ENCODE peak calls at places on chromosome 12, in five cellular contexts. M, T, C, A and E are unnamed samples. For H3K4me1, the result is how much of the 10 kb centered on the place peaks cover.

GRCh38 chr12:52260351-52261210 is 13.9 kb upstream of the KRT86 start:
- DNase-seq in M (no peak), T (no peak), C (peak), A (peak), E (no peak)

GRCh38 chr12:12070674-12071661 is at the start of gene BCL2L14:
- DNase-seq in M (no peak), T (no peak), C (no peak), A (no peak), E (peak)

GRCh38 chr12:86710110-86710509 is 453.9 kb upstream of the MGAT4C start:
- DNase-seq in M (no peak), T (no peak), C (peak), A (no peak), E (no peak)

GRCh38 chr12:61780435-61780834 is 479.8 kb upstream of the USP15 start:
- DNase-seq in M (no peak), T (no peak), C (no peak), A (no peak), E (no peak)

GRCh38 chr12:107322063-107322462 is 228.7 kb upstream of the CRY1 start:
- DNase-seq in M (no peak), T (no peak), C (no peak), A (no peak), E (no peak)

GRCh38 chr12:3000548-3001275 is 41.5 kb downstream of the TEAD4 start:
- DNase-seq in M (no peak), T (no peak), C (no peak), A (peak), E (no peak)

GRCh38 chr12:95218852-95219171 is 1.2 kb downstream of the VEZT start:
- DNase-seq in M (no peak), T (no peak), C (no peak), A (peak), E (no peak)

GRCh38 chr12:130689408-130690405 is 26.4 kb downstream of the RIMBP2 start:
- DNase-seq in M (no peak), T (no peak), C (no peak), A (no peak), E (no peak)

GRCh38 chr12:62190921-62191746 is 69.1 kb upstream of the USP15 start:
- DNase-seq in M (no peak), T (peak), C (peak), A (no peak), E (peak)

GRCh38 chr12:71848212-71848611 is 8.7 kb downstream of the TBC1D15 start:
- DNase-seq in M (no peak), T (no peak), C (no peak), A (no peak), E (no peak)

GRCh38 chr12:20272801-20273200 is 95.5 kb upstream of the PDE3A start:
- DNase-seq in M (no peak), T (no peak), C (no peak), A (no peak), E (no peak)

GRCh38 chr12:42130670-42131402 is 13.8 kb downstream of the GXYLT1 start:
- DNase-seq in M (no peak), T (peak), C (peak), A (no peak), E (no peak)

GRCh38 chr12:119902084-119902509 is 25.0 kb upstream of the CIT start:
- DNase-seq in M (peak), T (peak), C (peak), A (peak), E (peak)

GRCh38 chr12:55818140-55818728 is 393 bp downstream of the ORMDL2 start:
- DNase-seq in M (no peak), T (no peak), C (no peak), A (peak), E (no peak)

GRCh38 chr12:94516985-94517384 is 57.3 kb upstream of the CEP83 start:
- DNase-seq in M (no peak), T (no peak), C (peak), A (peak), E (no peak)

GRCh38 chr12:89370850-89371249 is 18.5 kb upstream of the DUSP6 start:
- DNase-seq in M (no peak), T (no peak), C (peak), A (peak), E (no peak)

GRCh38 chr12:10753066-10753465 is 29.9 kb upstream of the YBX3 start:
- DNase-seq in M (no peak), T (no peak), C (peak), A (no peak), E (no peak)

GRCh38 chr12:112992541-112993398 is 14.5 kb downstream of the OAS2 start:
- DNase-seq in M (peak), T (peak), C (peak), A (peak), E (peak)

GRCh38 chr12:51318846-51319570 is 5.0 kb downstream of the BIN2 start:
- DNase-seq in M (no peak), T (no peak), C (no peak), A (no peak), E (peak)

GRCh38 chr12:78712834-78713455 is 151.6 kb upstream of the SYT1 start:
- DNase-seq in M (no peak), T (no peak), C (no peak), A (no peak), E (no peak)

GRCh38 chr12:97748298-97748697 is 285.7 kb downstream of the RMST start:
- DNase-seq in M (no peak), T (no peak), C (no peak), A (no peak), E (no peak)

GRCh38 chr12:107126688-107127481 is 33.5 kb upstream of the CRY1 start:
- DNase-seq in M (peak), T (no peak), C (peak), A (peak), E (no peak)

GRCh38 chr12:109999983-110000505 is 814 bp downstream of the ANKRD13A start:
- DNase-seq in M (no peak), T (peak), C (no peak), A (peak), E (no peak)

GRCh38 chr12:93679308-93679933 is 2.2 kb downstream of the CRADD start:
- DNase-seq in M (no peak), T (peak), C (no peak), A (no peak), E (no peak)

GRCh38 chr12:51590347-51591019 is 550 bp upstream of the SCN8A start:
- DNase-seq in M (peak), T (no peak), C (peak), A (peak), E (peak)

GRCh38 chr12:10211101-10211974 is 1.3 kb upstream of the GABARAPL1 start:
- DNase-seq in M (no peak), T (peak), C (no peak), A (no peak), E (no peak)

GRCh38 chr12:125889742-125890141 is 824.5 kb downstream of the AACS start:
- DNase-seq in M (no peak), T (no peak), C (no peak), A (peak), E (no peak)

GRCh38 chr12:6459004-6459337 is 7.1 kb downstream of the TAPBPL start:
- DNase-seq in M (no peak), T (no peak), C (no peak), A (no peak), E (no peak)

GRCh38 chr12:124927325-124928094 is 13.1 kb upstream of the UBC start:
- DNase-seq in M (peak), T (peak), C (peak), A (peak), E (peak)

GRCh38 chr12:836952-837351 is 84.6 kb downstream of the WNK1 start:
- DNase-seq in M (no peak), T (no peak), C (no peak), A (no peak), E (no peak)

GRCh38 chr12:69157023-69157655 is 82.2 kb upstream of the CPSF6 start:
- DNase-seq in M (peak), T (peak), C (peak), A (peak), E (peak)

GRCh38 chr12:55838361-55838760 is 4.4 kb downstream of the MMP19 start:
- DNase-seq in M (no peak), T (no peak), C (no peak), A (no peak), E (no peak)

GRCh38 chr12:3205742-3206519 is 128.8 kb downstream of the TSPAN9 start:
- DNase-seq in M (no peak), T (no peak), C (peak), A (no peak), E (no peak)

GRCh38 chr12:117114784-117115183 is 15.6 kb upstream of the TESC start:
- DNase-seq in M (no peak), T (no peak), C (no peak), A (no peak), E (no peak)

GRCh38 chr12:53502331-53502730 is 1.2 kb downstream of the TARBP2 start:
- DNase-seq in M (peak), T (no peak), C (no peak), A (no peak), E (no peak)
- H3K4me1 ChIP-seq in M (under half), T (under half), C (under half), A (under half), E (under half)

GRCh38 chr12:111431772-111432171 is 26.0 kb downstream of the SH2B3 start:
- DNase-seq in M (no peak), T (no peak), C (no peak), A (no peak), E (no peak)
- H3K4me1 ChIP-seq in M (under half), T (under half), C (under half), A (under half), E (half or more)

DNA sequence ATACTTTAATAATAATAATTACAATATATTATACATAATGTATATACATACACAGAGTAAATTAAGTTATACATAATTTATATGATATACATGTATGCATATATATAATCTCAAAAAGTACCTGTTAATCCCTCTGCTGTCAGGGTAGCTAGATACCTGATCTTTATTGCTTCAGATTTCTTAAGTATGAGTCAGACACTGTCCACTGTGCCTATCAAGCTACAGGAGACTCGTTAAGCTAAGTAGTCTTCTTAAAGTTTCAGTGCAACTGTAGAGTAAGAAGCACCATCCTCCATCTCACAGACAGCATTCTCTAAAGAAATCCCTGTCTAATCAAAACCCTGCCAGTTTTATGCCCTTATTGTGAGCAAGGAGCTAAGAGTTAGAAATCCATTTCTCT is 428.7 kb downstream of the RERGL start:
- DNase-seq in M (no peak), T (no peak), C (no peak), A (no peak), E (no peak)
- H3K4me1 ChIP-seq in M (under half), T (under half), C (under half), A (under half), E (under half)

GRCh38 chr12:54419088-54419887 is at the start of gene ITGA5:
- DNase-seq in M (peak), T (peak), C (peak), A (peak), E (no peak)
- H3K4me1 ChIP-seq in M (under half), T (half or more), C (under half), A (under half), E (half or more)

GRCh38 chr12:5441497-5442236 is 9.8 kb downstream of the NTF3 start:
- DNase-seq in M (no peak), T (no peak), C (peak), A (peak), E (no peak)

GRCh38 chr12:5440973-5441372 is 9.1 kb downstream of the NTF3 start:
- DNase-seq in M (no peak), T (no peak), C (peak), A (no peak), E (no peak)

GRCh38 chr12:5438671-5439200 is 6.8 kb downstream of the NTF3 start:
- DNase-seq in M (no peak), T (no peak), C (no peak), A (no peak), E (no peak)

GRCh38 chr12:5439333-5439732 is 7.4 kb downstream of the NTF3 start:
- DNase-seq in M (no peak), T (no peak), C (peak), A (no peak), E (no peak)

DNA sequence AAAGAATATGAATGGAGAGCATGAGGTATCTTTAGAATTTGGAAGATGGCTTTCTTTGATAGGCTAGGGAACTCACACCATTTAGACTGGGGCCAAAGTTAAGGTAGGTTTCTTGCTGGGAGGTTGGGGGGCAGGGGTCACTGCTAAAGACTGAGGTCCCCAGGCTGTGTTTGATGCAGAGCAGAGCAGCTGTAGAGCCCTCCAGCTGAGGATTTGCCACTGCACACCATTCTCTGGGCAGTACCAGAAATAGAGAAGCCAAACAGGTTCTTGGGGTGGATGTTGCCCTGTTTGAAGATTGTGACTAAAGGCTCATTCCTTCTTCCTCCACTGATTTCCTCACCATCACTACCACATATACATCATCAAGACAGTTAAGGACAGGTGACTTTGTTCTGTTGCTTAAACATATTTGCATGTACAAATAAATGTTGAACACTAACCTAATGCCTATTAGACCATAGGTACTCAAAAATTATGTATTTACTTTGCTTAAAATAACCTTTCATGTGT is 7.9 kb downstream of the NTF3 start:
- DNase-seq in M (no peak), T (no peak), C (no peak), A (no peak), E (no peak)
- H3K4me1 ChIP-seq in M (under half), T (under half), C (under half), A (under half), E (under half)